ENCODE peak calls at places on chromosomes 13 and 19, in eight cellular contexts. H is GM23248, F is OCI-LY7, E is PC-3, K is neural progenitor cell, Q is MM.1S, Z is HCT116, X is SK-N-SH. L is an unnamed sample.

GRCh38 chr13:55553736-55554135 is 1587.0 kb upstream of the PRR20A start:
- DNase-seq in H (no peak), E (no peak), Z (no peak), X (no peak), F (no peak), Q (no peak), K (no peak), L (no peak)

GRCh38 chr19:13241321-13242104 is 91.3 kb downstream of the IER2 start:
- DNase-seq in Z (no peak), K (no peak), F (peak; percentile 42), H (peak; percentile 23), X (no peak), Q (no peak), E (peak; percentile 26), L (no peak)

GRCh38 chr13:39250440-39250839 is 212.2 kb downstream of the NHLRC3 start:
- DNase-seq in H (no peak), E (no peak), F (no peak), X (no peak), Z (no peak), K (no peak), Q (no peak), L (no peak)

GRCh38 chr13:34416833-34417425 is 525.1 kb upstream of the NBEA start:
- DNase-seq in F (no peak), H (peak; percentile 88), X (no peak), Z (no peak), K (no peak), Q (no peak), E (peak; percentile 67), L (no peak)

GRCh38 chr19:743168-743687 is 7.7 kb upstream of the MISP start:
- DNase-seq in K (no peak), Q (no peak), Z (no peak), H (no peak), X (no peak), F (no peak), E (no peak), L (peak; percentile 68)

GRCh38 chr19:42313840-42314755 is 989 bp downstream of the TMEM145 start:
- DNase-seq in E (no peak), K (no peak), H (no peak), Q (no peak), X (peak; percentile 34), Z (no peak), F (no peak), L (no peak)

GRCh38 chr19:639251-640155 is at the start of gene FGF22:
- DNase-seq in H (peak; percentile 96), F (peak; percentile 91), Z (peak; percentile 68), E (peak; percentile 80), Q (peak; percentile 95), K (peak; percentile 96), X (peak; percentile 100), L (peak; percentile 95)

GRCh38 chr19:49696115-49696514 is 5.2 kb downstream of the CPT1C start:
- DNase-seq in X (no peak), H (no peak), F (no peak), E (no peak), K (no peak), Z (no peak), Q (no peak), L (no peak)

GRCh38 chr13:44243198-44243852 is 130.3 kb upstream of the SERP2 start:
- DNase-seq in H (peak; percentile 73), Z (peak; percentile 92), X (peak; percentile 28), Q (peak; percentile 82), F (peak; percentile 84), E (peak; percentile 59), K (peak; percentile 59), L (peak; percentile 46)

GRCh38 chr13:80888421-80888820 is 547.5 kb upstream of the SPRY2 start:
- DNase-seq in E (no peak), Z (no peak), F (no peak), X (no peak), Q (no peak), H (no peak), K (no peak), L (no peak)

GRCh38 chr19:45069056-45069455 is 7.2 kb downstream of the ZNF296 start:
- DNase-seq in H (peak; percentile 43), F (no peak), E (peak; percentile 24), K (peak; percentile 33), X (peak; percentile 36), Q (no peak), Z (no peak), L (peak; percentile 39)

GRCh38 chr19:34962945-34963530 is 991 bp downstream of the ZNF792 start:
- DNase-seq in Z (no peak), Q (no peak), K (no peak), H (peak; percentile 35), E (peak; percentile 14), F (no peak), X (peak; percentile 49), L (no peak)

GRCh38 chr19:34963531-34964406 is at the start of gene ZNF792:
- DNase-seq in Z (peak; percentile 16), Q (peak; percentile 23), H (peak; percentile 73), F (peak; percentile 70), X (peak; percentile 91), K (peak; percentile 81), E (peak; percentile 41), L (peak; percentile 81)

GRCh38 chr19:34960940-34961679 is 2.9 kb downstream of the ZNF792 start:
- DNase-seq in F (no peak), X (no peak), H (peak; percentile 51), Z (no peak), E (no peak), Q (no peak), K (no peak), L (no peak)

GRCh38 chr19:34961775-34962174 is 2.3 kb downstream of the ZNF792 start:
- DNase-seq in E (no peak), Q (no peak), K (no peak), H (no peak), F (no peak), Z (no peak), X (no peak), L (no peak)

DNA sequence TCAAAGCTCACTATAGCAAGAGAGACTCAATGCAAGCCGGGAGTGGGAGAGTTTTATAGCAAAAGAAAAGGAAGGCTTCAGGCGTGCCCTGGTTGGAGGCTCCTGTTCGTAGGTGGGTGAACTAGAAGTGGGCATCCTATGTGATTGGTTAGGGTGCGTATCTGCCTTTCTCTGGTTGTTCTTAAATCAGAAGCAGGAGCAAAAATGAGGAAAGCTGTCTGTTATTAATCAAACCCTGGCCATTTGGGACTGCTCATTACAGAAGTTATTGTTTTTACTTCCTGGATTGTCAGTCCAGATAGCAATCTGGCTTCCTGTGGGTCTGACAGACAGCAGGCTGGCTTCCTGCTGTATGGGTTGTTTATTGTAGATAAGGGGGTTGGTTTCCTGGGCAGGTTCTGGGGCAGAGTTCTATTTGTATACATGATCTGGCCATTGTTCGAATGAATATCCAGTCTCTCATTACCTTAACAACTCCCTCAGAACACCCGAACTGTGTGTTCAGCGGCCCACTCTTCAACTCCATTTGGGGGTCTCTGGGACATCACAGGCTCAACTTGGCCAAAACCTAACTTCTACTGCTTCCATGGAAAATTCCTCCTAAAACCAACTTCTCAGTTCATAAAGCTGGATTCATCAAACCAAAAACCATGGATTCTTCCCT is 1.6 kb downstream of the ZNF792 start:
- DNase-seq in Q (no peak), H (no peak), K (no peak), E (peak; percentile 70), Z (no peak), X (peak; percentile 72), F (peak; percentile 67), L (no peak)
- TF ChIP-seq EZH2phosphoT487 in Q (no peak), H (no peak), K (no peak), E (no peak), Z (no peak), X (no peak), F (no peak), L (no peak)

DNA sequence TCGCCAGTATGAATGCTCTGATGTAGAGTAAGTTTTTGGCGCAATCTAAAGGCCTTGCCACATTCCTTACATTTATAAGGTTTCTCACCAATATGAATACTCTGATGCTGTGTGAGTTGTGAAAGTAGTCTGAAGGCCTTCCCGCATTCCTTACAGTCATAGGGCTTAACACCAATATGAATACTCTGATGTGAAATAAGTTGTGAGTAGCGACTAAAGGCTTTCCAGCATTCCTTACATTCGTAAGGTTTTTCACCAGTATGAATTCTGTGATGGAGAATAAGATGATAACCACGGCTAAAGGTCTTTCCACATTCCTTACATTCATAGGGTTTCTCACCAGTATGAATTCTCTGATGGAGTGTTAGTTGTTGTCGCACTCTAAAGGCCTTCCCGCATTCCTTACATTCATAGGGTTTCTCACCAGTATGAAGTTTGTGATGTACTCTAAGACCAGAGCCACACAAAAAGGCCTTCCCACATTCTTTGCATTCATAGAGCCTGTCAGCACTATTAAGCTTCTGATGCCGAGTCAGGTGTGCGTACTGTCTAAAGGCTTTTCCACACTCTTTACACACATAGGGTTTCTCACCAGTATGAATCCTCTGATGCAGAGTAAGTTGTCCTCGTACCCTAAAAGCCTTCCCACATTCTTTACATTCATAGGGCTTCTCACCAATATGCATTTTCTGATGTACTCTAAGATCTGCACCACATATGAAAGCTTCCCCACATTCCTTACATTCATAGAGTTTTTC is 14.1 kb upstream of the ZFP14 start:
- DNase-seq in K (no peak), Z (no peak), X (no peak), Q (no peak), F (no peak), H (no peak), E (no peak), L (no peak)
- H3K9me3 ChIP-seq in K (peaks cover 46% of the 10 kb centered on the region), Z (peaks cover 33% of the 10 kb centered on the region), X (peaks cover 35% of the 10 kb centered on the region), Q (no peaks in the 10 kb centered on the region), F (peaks cover 66% of the 10 kb centered on the region), H (peaks cover 10% of the 10 kb centered on the region), E (peaks cover 28% of the 10 kb centered on the region), L (peaks cover 51% of the 10 kb centered on the region)

GRCh38 chr19:35156673-35157014 is 2.1 kb downstream of the FXYD5 start:
- DNase-seq in K (no peak), Z (no peak), H (no peak), E (no peak), X (no peak), Q (no peak), F (no peak), L (no peak)
- H3K4me2 ChIP-seq in K (no peak overlapping the region), Z (no peak overlapping the region), H (peak overlapping the region; percentile 87), E (peak overlapping the region; percentile 98), X (no peak overlapping the region), Q (peak overlapping the region; percentile 100), F (peak overlapping the region; percentile 82), L (no peak overlapping the region)

GRCh38 chr13:26882731-26883130 is 122.1 kb upstream of the GPR12 start:
- DNase-seq in Z (no peak), E (no peak), H (no peak), Q (no peak), X (no peak), F (no peak), K (no peak), L (no peak)

GRCh38 chr13:26881154-26881553 is 120.6 kb upstream of the GPR12 start:
- DNase-seq in X (peak; percentile 56), Q (no peak), F (no peak), H (peak; percentile 28), K (no peak), E (peak; percentile 72), Z (no peak), L (no peak)

GRCh38 chr13:26883613-26884257 is 123.1 kb upstream of the GPR12 start:
- DNase-seq in E (no peak), F (no peak), Q (no peak), Z (no peak), K (no peak), X (no peak), H (no peak), L (no peak)

GRCh38 chr13:26878465-26878864 is 117.9 kb upstream of the GPR12 start:
- DNase-seq in X (no peak), K (no peak), E (no peak), Q (no peak), F (no peak), Z (no peak), H (no peak), L (no peak)

DNA sequence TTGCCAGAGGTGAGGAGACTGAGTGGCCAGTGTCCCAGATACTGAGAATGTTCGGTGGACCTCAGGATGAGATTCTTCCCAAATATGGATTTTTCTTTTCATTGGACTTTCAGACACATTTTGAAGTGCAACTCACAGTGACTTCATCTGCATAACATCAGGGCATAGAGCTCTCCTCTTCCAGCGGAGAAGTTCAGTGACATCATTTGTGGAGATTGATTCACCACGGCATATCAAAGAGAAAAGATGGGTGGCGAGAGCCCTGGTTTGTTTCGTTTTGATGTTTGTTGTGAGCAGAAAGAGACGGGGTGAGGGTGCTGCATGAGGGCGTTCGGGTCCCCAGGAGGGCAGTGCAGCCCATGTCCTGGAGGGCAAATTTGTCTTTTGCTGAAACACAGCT is 120.2 kb upstream of the GPR12 start:
- DNase-seq in Z (no peak), K (no peak), X (no peak), H (peak; percentile 52), E (no peak), Q (no peak), F (no peak), L (no peak)
- TF ChIP-seq EZH2phosphoT487 in Z (no peak), K (no peak), X (no peak), H (no peak), E (no peak), Q (no peak), F (no peak), L (no peak)

L was measured in hepatocyte.